ENCODE peak calls at places on chromosomes 11 and 22, in seven cellular contexts. One of them, this sample, is unnamed.

GRCh38 chr11:101860694-101861371 is 54.0 kb upstream of the CEP126 start:
- DNase-seq in IMR-90: peak
- DNase-seq in fibroblast of mammary gland: peak
- DNase-seq in mucosa of descending colon: no peak
- DNase-seq in heart left ventricle: peak
- DNase-seq in fibroblast of the aortic adventitia: peak
- DNase-seq in cardiac fibroblast: peak
- DNase-seq in this sample: peak

GRCh38 chr11:65185869-65186341 is 4.2 kb downstream of the CAPN1 start:
- DNase-seq in IMR-90: no peak
- DNase-seq in fibroblast of mammary gland: no peak
- DNase-seq in mucosa of descending colon: no peak
- DNase-seq in heart left ventricle: no peak
- DNase-seq in fibroblast of the aortic adventitia: no peak
- DNase-seq in cardiac fibroblast: no peak
- DNase-seq in this sample: no peak

GRCh38 chr11:19628018-19628417 is 84.6 kb upstream of the NAV2 start:
- DNase-seq in IMR-90: peak
- DNase-seq in fibroblast of mammary gland: peak
- DNase-seq in mucosa of descending colon: no peak
- DNase-seq in heart left ventricle: peak
- DNase-seq in fibroblast of the aortic adventitia: peak
- DNase-seq in cardiac fibroblast: peak
- DNase-seq in this sample: no peak

GRCh38 chr11:113408206-113408605 is 20.6 kb downstream of the ANKK1 start:
- DNase-seq in IMR-90: no peak
- DNase-seq in fibroblast of mammary gland: no peak
- DNase-seq in mucosa of descending colon: no peak
- DNase-seq in heart left ventricle: no peak
- DNase-seq in fibroblast of the aortic adventitia: no peak
- DNase-seq in cardiac fibroblast: no peak
- DNase-seq in this sample: no peak

GRCh38 chr11:120501976-120502755 is 9.4 kb upstream of the GRIK4 start:
- DNase-seq in IMR-90: no peak
- DNase-seq in fibroblast of mammary gland: no peak
- DNase-seq in mucosa of descending colon: no peak
- DNase-seq in heart left ventricle: no peak
- DNase-seq in fibroblast of the aortic adventitia: no peak
- DNase-seq in cardiac fibroblast: no peak
- DNase-seq in this sample: no peak

GRCh38 chr11:63829823-63830489 is 9.0 kb upstream of the MARK2 start:
- DNase-seq in IMR-90: peak
- DNase-seq in fibroblast of mammary gland: peak
- DNase-seq in mucosa of descending colon: no peak
- DNase-seq in heart left ventricle: no peak
- DNase-seq in fibroblast of the aortic adventitia: peak
- DNase-seq in cardiac fibroblast: peak
- DNase-seq in this sample: peak

GRCh38 chr11:10875430-10876021 is 17.7 kb upstream of the ZBED5 start:
- DNase-seq in IMR-90: no peak
- DNase-seq in fibroblast of mammary gland: no peak
- DNase-seq in mucosa of descending colon: no peak
- DNase-seq in heart left ventricle: no peak
- DNase-seq in fibroblast of the aortic adventitia: no peak
- DNase-seq in cardiac fibroblast: no peak
- DNase-seq in this sample: no peak

GRCh38 chr11:73252577-73253191 is 19.5 kb upstream of the P2RY6 start:
- DNase-seq in IMR-90: no peak
- DNase-seq in fibroblast of mammary gland: no peak
- DNase-seq in mucosa of descending colon: no peak
- DNase-seq in heart left ventricle: no peak
- DNase-seq in fibroblast of the aortic adventitia: no peak
- DNase-seq in cardiac fibroblast: no peak
- DNase-seq in this sample: no peak

GRCh38 chr22:30245985-30246901 is at the start of gene LIF:
- DNase-seq in IMR-90: peak
- DNase-seq in fibroblast of mammary gland: peak
- DNase-seq in mucosa of descending colon: peak
- DNase-seq in heart left ventricle: no peak
- DNase-seq in fibroblast of the aortic adventitia: peak
- DNase-seq in cardiac fibroblast: peak
- DNase-seq in this sample: peak

GRCh38 chr22:43118953-43119458 is 8.5 kb downstream of the BIK start:
- DNase-seq in IMR-90: no peak
- DNase-seq in fibroblast of mammary gland: peak
- DNase-seq in mucosa of descending colon: peak
- DNase-seq in heart left ventricle: no peak
- DNase-seq in fibroblast of the aortic adventitia: peak
- DNase-seq in cardiac fibroblast: no peak
- DNase-seq in this sample: no peak

GRCh38 chr11:91163619-91164451 is 941.0 kb upstream of the CHORDC1 start:
- DNase-seq in IMR-90: peak
- DNase-seq in fibroblast of mammary gland: peak
- DNase-seq in mucosa of descending colon: no peak
- DNase-seq in heart left ventricle: no peak
- DNase-seq in fibroblast of the aortic adventitia: peak
- DNase-seq in cardiac fibroblast: peak
- DNase-seq in this sample: peak

GRCh38 chr11:24511518-24511917 is 14.7 kb downstream of the LUZP2 start:
- DNase-seq in IMR-90: no peak
- DNase-seq in fibroblast of mammary gland: no peak
- DNase-seq in mucosa of descending colon: no peak
- DNase-seq in heart left ventricle: no peak
- DNase-seq in fibroblast of the aortic adventitia: no peak
- DNase-seq in cardiac fibroblast: no peak
- DNase-seq in this sample: peak

GRCh38 chr11:71298761-71299181 is 46.4 kb upstream of the SHANK2 start:
- DNase-seq in IMR-90: no peak
- DNase-seq in fibroblast of mammary gland: no peak
- DNase-seq in mucosa of descending colon: no peak
- DNase-seq in heart left ventricle: no peak
- DNase-seq in fibroblast of the aortic adventitia: no peak
- DNase-seq in cardiac fibroblast: no peak
- DNase-seq in this sample: no peak

GRCh38 chr11:68163691-68164090 is 42.5 kb upstream of the CHKA start:
- DNase-seq in IMR-90: no peak
- DNase-seq in fibroblast of mammary gland: no peak
- DNase-seq in mucosa of descending colon: no peak
- DNase-seq in heart left ventricle: no peak
- DNase-seq in fibroblast of the aortic adventitia: no peak
- DNase-seq in cardiac fibroblast: no peak
- DNase-seq in this sample: no peak

GRCh38 chr11:21133244-21133643 is 463.9 kb downstream of the NELL1 start:
- DNase-seq in IMR-90: no peak
- DNase-seq in fibroblast of mammary gland: no peak
- DNase-seq in mucosa of descending colon: no peak
- DNase-seq in heart left ventricle: no peak
- DNase-seq in fibroblast of the aortic adventitia: no peak
- DNase-seq in cardiac fibroblast: no peak
- DNase-seq in this sample: no peak

GRCh38 chr11:19241260-19242183 is 777 bp upstream of the E2F8 start:
- DNase-seq in IMR-90: no peak
- DNase-seq in fibroblast of mammary gland: no peak
- DNase-seq in mucosa of descending colon: peak
- DNase-seq in heart left ventricle: peak
- DNase-seq in fibroblast of the aortic adventitia: no peak
- DNase-seq in cardiac fibroblast: peak
- DNase-seq in this sample: no peak

GRCh38 chr11:62071408-62071807 is 52.4 kb upstream of the INCENP start:
- DNase-seq in IMR-90: peak
- DNase-seq in fibroblast of mammary gland: peak
- DNase-seq in mucosa of descending colon: no peak
- DNase-seq in heart left ventricle: no peak
- DNase-seq in fibroblast of the aortic adventitia: no peak
- DNase-seq in cardiac fibroblast: no peak
- DNase-seq in this sample: peak

GRCh38 chr22:25472382-25472781 is 92.1 kb upstream of the GRK3 start:
- DNase-seq in IMR-90: no peak
- DNase-seq in fibroblast of mammary gland: no peak
- DNase-seq in mucosa of descending colon: no peak
- DNase-seq in heart left ventricle: no peak
- DNase-seq in fibroblast of the aortic adventitia: no peak
- DNase-seq in cardiac fibroblast: no peak
- DNase-seq in this sample: no peak

GRCh38 chr11:111652184-111652583 is 49.9 kb downstream of the SIK2 start:
- DNase-seq in IMR-90: no peak
- DNase-seq in fibroblast of mammary gland: no peak
- DNase-seq in mucosa of descending colon: no peak
- DNase-seq in heart left ventricle: no peak
- DNase-seq in fibroblast of the aortic adventitia: peak
- DNase-seq in cardiac fibroblast: peak
- DNase-seq in this sample: peak

GRCh38 chr22:23276656-23277582 is 96.6 kb downstream of the BCR start:
- DNase-seq in IMR-90: no peak
- DNase-seq in fibroblast of mammary gland: no peak
- DNase-seq in mucosa of descending colon: no peak
- DNase-seq in heart left ventricle: no peak
- DNase-seq in fibroblast of the aortic adventitia: no peak
- DNase-seq in cardiac fibroblast: no peak
- DNase-seq in this sample: no peak

GRCh38 chr11:64848779-64849599 is 4.5 kb upstream of the CDC42BPG start:
- DNase-seq in IMR-90: no peak
- DNase-seq in fibroblast of mammary gland: no peak
- DNase-seq in mucosa of descending colon: peak
- DNase-seq in heart left ventricle: no peak
- DNase-seq in fibroblast of the aortic adventitia: no peak
- DNase-seq in cardiac fibroblast: no peak
- DNase-seq in this sample: no peak

GRCh38 chr11:121535122-121535796 is 82.5 kb upstream of the SORL1-AS1 start:
- DNase-seq in IMR-90: peak
- DNase-seq in fibroblast of mammary gland: peak
- DNase-seq in mucosa of descending colon: no peak
- DNase-seq in heart left ventricle: no peak
- DNase-seq in fibroblast of the aortic adventitia: no peak
- DNase-seq in cardiac fibroblast: no peak
- DNase-seq in this sample: no peak

GRCh38 chr22:42269407-42270177 is 861 bp downstream of the TCF20 start:
- DNase-seq in IMR-90: no peak
- DNase-seq in fibroblast of mammary gland: no peak
- DNase-seq in mucosa of descending colon: peak
- DNase-seq in heart left ventricle: peak
- DNase-seq in fibroblast of the aortic adventitia: no peak
- DNase-seq in cardiac fibroblast: peak
- DNase-seq in this sample: peak

GRCh38 chr11:64186205-64187165 is 514 bp downstream of the STIP1 start:
- DNase-seq in IMR-90: peak
- DNase-seq in fibroblast of mammary gland: no peak
- DNase-seq in mucosa of descending colon: no peak
- DNase-seq in heart left ventricle: no peak
- DNase-seq in fibroblast of the aortic adventitia: peak
- DNase-seq in cardiac fibroblast: no peak
- DNase-seq in this sample: peak

GRCh38 chr11:110295487-110296225 is 758 bp downstream of the RDX start:
- DNase-seq in IMR-90: peak
- DNase-seq in fibroblast of mammary gland: peak
- DNase-seq in mucosa of descending colon: peak
- DNase-seq in heart left ventricle: peak
- DNase-seq in fibroblast of the aortic adventitia: peak
- DNase-seq in cardiac fibroblast: peak
- DNase-seq in this sample: peak

GRCh38 chr11:110296226-110297081 is at the start of gene RDX:
- DNase-seq in IMR-90: peak
- DNase-seq in fibroblast of mammary gland: peak
- DNase-seq in mucosa of descending colon: peak
- DNase-seq in heart left ventricle: peak
- DNase-seq in fibroblast of the aortic adventitia: peak
- DNase-seq in cardiac fibroblast: peak
- DNase-seq in this sample: peak

GRCh38 chr11:110297082-110297725 is 790 bp upstream of the RDX start:
- DNase-seq in IMR-90: peak
- DNase-seq in fibroblast of mammary gland: peak
- DNase-seq in mucosa of descending colon: no peak
- DNase-seq in heart left ventricle: no peak
- DNase-seq in fibroblast of the aortic adventitia: peak
- DNase-seq in cardiac fibroblast: no peak
- DNase-seq in this sample: no peak

GRCh38 chr11:110294509-110294908 is 1.9 kb downstream of the RDX start:
- DNase-seq in IMR-90: no peak
- DNase-seq in fibroblast of mammary gland: no peak
- DNase-seq in mucosa of descending colon: no peak
- DNase-seq in heart left ventricle: no peak
- DNase-seq in fibroblast of the aortic adventitia: no peak
- DNase-seq in cardiac fibroblast: no peak
- DNase-seq in this sample: no peak

GRCh38 chr11:110295086-110295485 is 1.3 kb downstream of the RDX start:
- DNase-seq in IMR-90: no peak
- DNase-seq in fibroblast of mammary gland: no peak
- DNase-seq in mucosa of descending colon: no peak
- DNase-seq in heart left ventricle: no peak
- DNase-seq in fibroblast of the aortic adventitia: no peak
- DNase-seq in cardiac fibroblast: no peak
- DNase-seq in this sample: no peak
- H3K4me3 ChIP-seq in IMR-90: peak
- H3K4me3 ChIP-seq in fibroblast of mammary gland: peak
- H3K4me3 ChIP-seq in mucosa of descending colon: no peak
- H3K4me3 ChIP-seq in heart left ventricle: peak
- H3K4me3 ChIP-seq in fibroblast of the aortic adventitia: peak
- H3K4me3 ChIP-seq in cardiac fibroblast: peak
- H3K4me3 ChIP-seq in this sample: peak

GRCh38 chr22:17164392-17165024 is 5.4 kb upstream of the HDHD5 start:
- DNase-seq in IMR-90: no peak
- DNase-seq in fibroblast of mammary gland: peak
- DNase-seq in mucosa of descending colon: no peak
- DNase-seq in heart left ventricle: no peak
- DNase-seq in fibroblast of the aortic adventitia: no peak
- DNase-seq in cardiac fibroblast: peak
- DNase-seq in this sample: peak
- TF ChIP-seq CTCF in IMR-90: peak
- TF ChIP-seq CTCF in fibroblast of mammary gland: peak
- TF ChIP-seq CTCF in mucosa of descending colon: no peak
- TF ChIP-seq CTCF in heart left ventricle: no peak
- TF ChIP-seq CTCF in fibroblast of the aortic adventitia: peak
- TF ChIP-seq CTCF in cardiac fibroblast: peak
- TF ChIP-seq CTCF in this sample: peak

GRCh38 chr22:16807109-16807508 is 18.1 kb downstream of the XKR3 start:
- DNase-seq in IMR-90: no peak
- DNase-seq in fibroblast of mammary gland: no peak
- DNase-seq in mucosa of descending colon: no peak
- DNase-seq in heart left ventricle: no peak
- DNase-seq in fibroblast of the aortic adventitia: no peak
- DNase-seq in cardiac fibroblast: no peak
- DNase-seq in this sample: no peak
- H3K4me3 ChIP-seq in IMR-90: no peak
- H3K4me3 ChIP-seq in fibroblast of mammary gland: no peak
- H3K4me3 ChIP-seq in mucosa of descending colon: no peak
- H3K4me3 ChIP-seq in heart left ventricle: no peak
- H3K4me3 ChIP-seq in fibroblast of the aortic adventitia: no peak
- H3K4me3 ChIP-seq in cardiac fibroblast: no peak
- H3K4me3 ChIP-seq in this sample: no peak

GRCh38 chr11:12005061-12005460 is 3.4 kb downstream of the DKK3 start:
- DNase-seq in IMR-90: no peak
- DNase-seq in fibroblast of mammary gland: no peak
- DNase-seq in mucosa of descending colon: no peak
- DNase-seq in heart left ventricle: no peak
- DNase-seq in fibroblast of the aortic adventitia: no peak
- DNase-seq in cardiac fibroblast: no peak
- DNase-seq in this sample: no peak
- TF ChIP-seq CTCF in IMR-90: no peak
- TF ChIP-seq CTCF in fibroblast of mammary gland: no peak
- TF ChIP-seq CTCF in mucosa of descending colon: no peak
- TF ChIP-seq CTCF in heart left ventricle: no peak
- TF ChIP-seq CTCF in fibroblast of the aortic adventitia: no peak
- TF ChIP-seq CTCF in cardiac fibroblast: no peak
- TF ChIP-seq CTCF in this sample: no peak